ENCODE peak calls at places on chromosomes 13 and 19, in five cellular contexts. B, D, R, T and M are unnamed samples.

GRCh38 chr19:49855676-49856573 is 5.0 kb downstream of the PTOV1 start:
- DNase-seq in B (no peak), D (no peak), R (no peak), T (peak), M (peak)

GRCh38 chr13:83895994-83896580 is 13.8 kb upstream of the SLITRK1 start:
- DNase-seq in B (no peak), D (no peak), R (no peak), T (no peak), M (no peak)

GRCh38 chr19:47239610-47240296 is 8.8 kb upstream of the BBC3 start:
- DNase-seq in B (no peak), D (no peak), R (peak), T (peak), M (peak)

GRCh38 chr13:112073245-112074138 is 6.5 kb downstream of the SOX1 start:
- DNase-seq in B (no peak), D (no peak), R (no peak), T (no peak), M (no peak)

GRCh38 chr13:91046715-91047327 is 300.7 kb upstream of the MIR17HG start:
- DNase-seq in B (no peak), D (no peak), R (no peak), T (no peak), M (no peak)

GRCh38 chr19:11384778-11385129 is 640 bp upstream of the EPOR start:
- DNase-seq in B (no peak), D (no peak), R (no peak), T (no peak), M (no peak)

GRCh38 chr19:15297416-15298224 is 34.7 kb downstream of the BRD4 start:
- DNase-seq in B (peak), D (no peak), R (no peak), T (no peak), M (peak)

GRCh38 chr19:31943305-31943704 is 402.1 kb upstream of the ZNF507 start:
- DNase-seq in B (peak), D (no peak), R (no peak), T (no peak), M (no peak)

GRCh38 chr13:109764045-109764444 is 22.3 kb downstream of the IRS2 start:
- DNase-seq in B (no peak), D (no peak), R (no peak), T (no peak), M (no peak)

GRCh38 chr19:4016486-4016885 is 8.9 kb downstream of the PIAS4 start:
- DNase-seq in B (no peak), D (peak), R (no peak), T (no peak), M (no peak)

GRCh38 chr13:21917046-21918010 is 246.5 kb downstream of the FGF9 start:
- DNase-seq in B (no peak), D (no peak), R (no peak), T (no peak), M (no peak)

GRCh38 chr19:39557791-39558622 is 18.0 kb upstream of the EID2 start:
- DNase-seq in B (peak), D (no peak), R (peak), T (no peak), M (no peak)

GRCh38 chr19:57888494-57889231 is at the start of gene ZNF814:
- DNase-seq in B (peak), D (peak), R (peak), T (peak), M (peak)

GRCh38 chr13:85236431-85236830 is 562.8 kb downstream of the SLITRK6 start:
- DNase-seq in B (no peak), D (no peak), R (no peak), T (no peak), M (no peak)

GRCh38 chr19:39303373-39304184 is 7.4 kb downstream of the IFNL1 start:
- DNase-seq in B (no peak), D (no peak), R (no peak), T (no peak), M (no peak)

GRCh38 chr13:22076658-22077057 is 405.8 kb downstream of the FGF9 start:
- DNase-seq in B (no peak), D (no peak), R (no peak), T (no peak), M (no peak)

GRCh38 chr19:42657551-42657950 is 62.8 kb upstream of the CEACAM8 start:
- DNase-seq in B (no peak), D (no peak), R (no peak), T (no peak), M (no peak)

GRCh38 chr13:111958612-111959395 is 108.1 kb upstream of the SOX1 start:
- DNase-seq in B (no peak), D (no peak), R (no peak), T (no peak), M (no peak)

GRCh38 chr13:19150712-19151228 is 30.9 kb downstream of the TUBA3C start:
- DNase-seq in B (no peak), D (no peak), R (no peak), T (no peak), M (no peak)

GRCh38 chr19:55472463-55472862 is 4.0 kb upstream of the ZNF628 start:
- DNase-seq in B (no peak), D (no peak), R (no peak), T (no peak), M (no peak)

GRCh38 chr19:58037927-58038687 is 4.3 kb downstream of the ZSCAN1 start:
- DNase-seq in B (no peak), D (no peak), R (no peak), T (no peak), M (peak)

GRCh38 chr13:97933736-97934135 is 19.7 kb upstream of the IPO5 start:
- DNase-seq in B (no peak), D (no peak), R (no peak), T (no peak), M (no peak)

GRCh38 chr13:43057653-43058317 is 34.4 kb downstream of the DNAJC15 start:
- DNase-seq in B (no peak), D (no peak), R (peak), T (no peak), M (no peak)

GRCh38 chr19:31598730-31599238 is 249.5 kb upstream of the TSHZ3 start:
- DNase-seq in B (no peak), D (no peak), R (no peak), T (no peak), M (no peak)

GRCh38 chr19:28603453-28603852 is 609.5 kb downstream of the UQCRFS1 start:
- DNase-seq in B (no peak), D (no peak), R (no peak), T (no peak), M (no peak)

GRCh38 chr13:77000475-77000874 is 8.6 kb downstream of the CLN5 start:
- DNase-seq in B (no peak), D (no peak), R (no peak), T (no peak), M (no peak)

GRCh38 chr13:79870766-79871165 is 389.8 kb downstream of the NDFIP2 start:
- DNase-seq in B (no peak), D (no peak), R (no peak), T (no peak), M (no peak)

GRCh38 chr19:10826236-10826635 is 9.8 kb downstream of the TMED1 start:
- DNase-seq in B (no peak), D (no peak), R (no peak), T (no peak), M (no peak)

GRCh38 chr19:50531171-50531612 is 17.5 kb upstream of the ASPDH start:
- DNase-seq in B (no peak), D (no peak), R (no peak), T (no peak), M (no peak)

GRCh38 chr19:54316746-54317107 is 3.8 kb upstream of the LILRA5 start:
- DNase-seq in B (no peak), D (no peak), R (no peak), T (no peak), M (peak)

GRCh38 chr13:44040070-44040753 is 160.5 kb downstream of the LACC1 start:
- DNase-seq in B (no peak), D (no peak), R (no peak), T (no peak), M (no peak)

GRCh38 chr13:98301721-98302120 is 124.7 kb upstream of the RNF113B start:
- DNase-seq in B (no peak), D (no peak), R (no peak), T (no peak), M (no peak)

GRCh38 chr19:46537136-46538097 is 41.8 kb upstream of the PNMA8B start:
- DNase-seq in B (no peak), D (peak), R (peak), T (peak), M (peak)

GRCh38 chr13:45441633-45442032 is 23.1 kb upstream of the COG3 start:
- DNase-seq in B (no peak), D (no peak), R (no peak), T (no peak), M (no peak)

GRCh38 chr19:34985249-34986022 is 14.7 kb upstream of the GRAMD1A start:
- DNase-seq in B (peak), D (no peak), R (peak), T (no peak), M (peak)

GRCh38 chr13:45339867-45340266 is 1.1 kb downstream of the TPT1 start:
- DNase-seq in B (no peak), D (no peak), R (peak), T (no peak), M (no peak)

GRCh38 chr13:30629527-30629926 is 11.8 kb downstream of the USPL1 start:
- DNase-seq in B (no peak), D (no peak), R (no peak), T (no peak), M (no peak)

GRCh38 chr13:27954406-27954851 is 14.7 kb downstream of the CDX2 start:
- DNase-seq in B (no peak), D (no peak), R (no peak), T (no peak), M (peak)

GRCh38 chr19:48480476-48481190 is 11.5 kb downstream of the CYTH2 start:
- DNase-seq in B (no peak), D (peak), R (peak), T (peak), M (peak)

GRCh38 chr19:48481846-48482639 is 12.9 kb downstream of the CYTH2 start:
- DNase-seq in B (no peak), D (no peak), R (no peak), T (no peak), M (no peak)

GRCh38 chr19:48479686-48480085 is 10.5 kb downstream of the CYTH2 start:
- DNase-seq in B (no peak), D (no peak), R (no peak), T (no peak), M (no peak)

GRCh38 chr19:48480151-48480475 is 10.9 kb downstream of the CYTH2 start:
- DNase-seq in B (peak), D (peak), R (peak), T (peak), M (peak)

DNA sequence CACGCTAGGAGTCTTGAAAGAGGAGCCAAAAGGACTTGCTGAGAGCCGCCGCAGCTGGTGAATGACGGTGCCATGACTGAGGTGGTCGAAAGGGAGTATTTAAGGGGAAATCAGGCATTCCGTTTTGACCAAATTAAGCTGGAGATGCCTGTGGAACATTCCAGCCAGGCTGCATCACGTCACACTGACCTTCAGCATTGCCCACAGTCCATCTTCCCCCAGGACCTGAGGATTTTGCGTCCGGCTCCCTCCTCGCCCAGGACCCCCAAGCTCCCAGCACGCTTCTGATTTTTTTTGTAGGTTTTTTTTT is 12.0 kb downstream of the CYTH2 start:
- DNase-seq in B (no peak), D (no peak), R (no peak), T (no peak), M (peak)
- H3K4me3 ChIP-seq in B (peak), D (no peak), R (peak), T (peak), M (no peak)

DNA sequence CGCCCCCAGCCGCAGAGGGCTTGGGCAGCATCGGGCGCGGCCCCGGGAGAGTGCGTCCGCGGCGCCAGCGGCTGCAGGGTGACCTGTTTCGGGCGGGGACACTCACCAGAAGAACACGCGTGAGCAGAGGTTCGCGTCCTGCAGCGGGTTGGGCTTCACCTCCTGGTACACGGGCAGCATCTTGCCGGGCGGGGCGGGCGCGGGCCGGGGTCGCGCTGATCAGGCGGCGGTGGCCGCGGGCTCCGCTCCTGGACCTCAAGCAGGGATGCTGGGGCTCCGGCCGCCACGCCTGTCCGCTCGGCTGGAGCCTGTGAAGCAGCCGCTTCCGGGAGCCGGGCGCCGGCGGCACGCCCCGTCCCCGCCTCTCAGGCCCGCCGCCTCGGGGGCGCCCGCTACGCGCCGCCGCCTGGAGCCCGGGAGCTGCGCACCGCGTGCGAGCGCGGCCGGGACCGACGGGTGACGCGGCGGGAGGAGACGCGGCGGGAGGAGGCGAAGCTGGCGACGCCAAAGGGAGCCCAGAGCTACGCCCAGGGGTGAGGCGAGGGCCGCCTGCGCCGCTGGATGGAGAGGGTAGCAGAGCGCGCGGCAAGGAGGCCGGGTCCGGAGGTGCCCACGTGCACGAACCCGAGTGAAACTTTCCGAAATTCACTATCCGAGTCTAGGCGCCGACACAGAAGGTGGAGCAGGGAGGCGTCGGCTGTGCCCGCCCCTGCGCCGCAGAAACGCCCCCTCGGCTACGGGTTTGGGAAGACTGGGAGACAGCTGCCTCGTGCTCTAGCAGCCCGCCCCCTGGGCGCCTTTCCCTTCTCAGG is at the start of gene ABCC4:
- DNase-seq in B (peak), D (peak), R (peak), T (peak), M (peak)
- TF ChIP-seq POLR2A in B (peak), D (no peak), R (no peak), T (peak), M (no peak)

GRCh38 chr19:8461376-8461775 is 16.6 kb downstream of the HNRNPM start:
- DNase-seq in B (no peak), D (no peak), R (no peak), T (no peak), M (no peak)

GRCh38 chr19:8460516-8461298 is 15.9 kb downstream of the HNRNPM start:
- DNase-seq in B (no peak), D (no peak), R (no peak), T (no peak), M (no peak)

GRCh38 chr19:8459095-8459494 is 14.3 kb downstream of the HNRNPM start:
- DNase-seq in B (no peak), D (no peak), R (no peak), T (no peak), M (no peak)

GRCh38 chr19:8458380-8458779 is 13.6 kb downstream of the HNRNPM start:
- DNase-seq in B (no peak), D (no peak), R (no peak), T (no peak), M (no peak)

DNA sequence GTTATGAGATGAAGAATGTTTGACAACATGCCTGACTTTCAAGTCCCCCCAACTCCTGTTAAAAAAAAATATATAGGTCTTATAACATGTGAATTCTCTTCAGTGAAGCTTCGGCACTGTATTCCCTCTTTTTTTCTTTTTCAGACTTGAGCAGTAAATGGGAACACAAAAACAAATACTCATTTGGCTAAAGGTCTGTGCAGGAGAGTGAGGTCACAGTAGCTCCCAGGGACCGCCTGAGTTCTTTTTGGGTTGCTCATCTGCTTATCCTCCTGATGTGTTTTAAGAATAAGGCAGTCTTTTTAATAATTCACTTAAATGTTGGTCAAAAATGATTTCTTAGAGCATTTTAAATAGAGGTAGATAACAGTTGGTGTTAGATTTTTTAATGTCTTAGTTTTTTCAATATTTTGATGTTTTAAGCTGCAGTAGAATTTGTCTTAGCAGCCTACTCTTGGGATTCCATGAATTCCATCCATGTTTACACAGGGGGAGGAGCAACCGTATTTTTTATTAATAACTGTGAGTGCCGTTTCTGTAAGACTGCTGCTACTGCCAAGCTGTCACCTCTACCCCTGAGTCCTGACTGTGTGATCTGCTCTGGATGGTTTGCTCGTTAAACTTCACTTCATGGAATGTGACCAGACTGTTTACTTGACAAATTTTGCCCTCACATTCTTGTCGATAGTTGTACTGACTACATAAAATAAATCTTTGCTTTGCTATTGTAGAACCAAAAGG is 14.9 kb downstream of the HNRNPM start:
- DNase-seq in B (no peak), D (no peak), R (no peak), T (no peak), M (no peak)
- H3K4me3 ChIP-seq in B (no peak), D (no peak), R (no peak), T (no peak), M (no peak)

DNA sequence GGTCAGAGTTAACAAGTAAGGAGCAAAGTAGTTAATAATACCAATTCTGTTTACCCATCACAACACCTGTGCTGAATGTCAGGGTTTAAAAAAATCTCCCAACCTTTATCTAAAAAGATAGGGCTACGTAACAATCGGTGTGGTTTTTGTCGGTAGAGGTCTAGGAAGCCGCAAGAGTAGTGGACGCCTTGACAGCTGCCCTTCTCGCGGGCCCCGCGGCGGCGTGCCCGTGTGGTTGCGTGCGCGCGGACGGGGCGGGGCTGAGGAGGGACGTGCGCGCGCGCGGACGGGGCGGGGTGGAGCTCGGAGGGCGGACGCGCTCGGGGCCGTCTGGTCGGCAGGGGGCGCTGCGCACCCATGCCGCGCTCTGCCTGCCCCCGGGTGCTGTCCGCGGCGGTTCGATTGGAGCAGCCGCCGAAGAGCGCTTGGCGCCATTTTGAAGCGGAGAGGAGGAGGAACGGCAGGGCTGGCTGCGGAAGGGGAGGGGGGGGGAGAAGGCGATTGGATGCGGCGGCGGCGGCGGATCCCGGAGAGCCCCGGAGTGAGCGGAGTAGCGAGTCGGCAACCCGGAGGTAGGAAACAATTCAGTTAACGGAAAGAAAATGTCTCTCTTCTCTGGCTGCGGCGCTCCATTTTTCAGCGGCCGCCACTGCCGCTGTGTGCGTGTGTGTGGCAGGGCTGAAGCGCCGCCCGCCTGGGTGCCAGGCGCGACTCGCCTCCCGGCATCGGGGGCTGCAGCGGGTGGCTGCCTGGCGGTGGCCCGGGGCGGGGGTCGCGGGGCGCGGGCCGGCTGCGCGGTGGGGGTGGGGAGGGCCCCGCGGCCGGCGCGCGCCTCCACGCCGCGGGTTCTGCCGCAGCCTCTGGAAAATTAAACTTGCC is at the start of gene PDS5B:
- DNase-seq in B (peak), D (peak), R (peak), T (peak), M (peak)
- TF ChIP-seq POLR2A in B (peak), D (peak), R (peak), T (peak), M (peak)

GRCh38 chr13:99986751-99987150 is 5.2 kb downstream of the ZIC2 start:
- DNase-seq in B (no peak), D (no peak), R (no peak), T (no peak), M (no peak)
- H3K4me3 ChIP-seq in B (no peak), D (no peak), R (no peak), T (no peak), M (no peak)

GRCh38 chr19:6378498-6378897 is 2.8 kb upstream of the PSPN start:
- DNase-seq in B (no peak), D (no peak), R (no peak), T (no peak), M (no peak)

GRCh38 chr19:6381030-6381750 is 5.5 kb upstream of the PSPN start:
- DNase-seq in B (no peak), D (no peak), R (no peak), T (no peak), M (no peak)

GRCh38 chr19:6387372-6387771 is 5.6 kb downstream of the GTF2F1 start:
- DNase-seq in B (no peak), D (no peak), R (no peak), T (no peak), M (no peak)

GRCh38 chr19:6379744-6380143 is 4.0 kb upstream of the PSPN start:
- DNase-seq in B (no peak), D (no peak), R (no peak), T (no peak), M (no peak)

GRCh38 chr19:6383188-6383587 is 7.5 kb upstream of the PSPN start:
- DNase-seq in B (no peak), D (no peak), R (no peak), T (no peak), M (no peak)
- TF ChIP-seq POLR2A in B (no peak), D (no peak), R (no peak), T (no peak), M (no peak)

GRCh38 chr13:106471957-106472543 is 63.4 kb downstream of the EFNB2 start:
- DNase-seq in B (no peak), D (no peak), R (no peak), T (peak), M (peak)
- H3K4me3 ChIP-seq in B (no peak), D (no peak), R (no peak), T (no peak), M (no peak)